ENCODE peak calls at places on chromosomes 13 and 19, in ten cellular contexts. One of them, this sample, is unnamed.

GRCh38 chr13:35996360-35996759 is 134.8 kb downstream of the DCLK1 start:
- DNase-seq in IMR-90: no peak
- DNase-seq in RWPE1: no peak
- DNase-seq in NCI-H146: peak
- DNase-seq in stimulated activated CD8-positive, alpha-beta memory T cell treated with anti-CD3 and anti-CD28 coated beads, Interleukin-4, amount 100 ng/mL, for 4 hours: no peak
- DNase-seq in smooth muscle cell of the brain vasculature: no peak
- DNase-seq in endothelial cell: no peak
- DNase-seq in amniotic stem cell: no peak
- DNase-seq in kidney epithelial cell: no peak
- DNase-seq in NCI-H1436: no peak
- DNase-seq in this sample: no peak

GRCh38 chr19:34041922-34042521 is 130.3 kb upstream of the LSM14A start:
- DNase-seq in IMR-90: peak
- DNase-seq in RWPE1: no peak
- DNase-seq in NCI-H146: peak
- DNase-seq in stimulated activated CD8-positive, alpha-beta memory T cell treated with anti-CD3 and anti-CD28 coated beads, Interleukin-4, amount 100 ng/mL, for 4 hours: peak
- DNase-seq in smooth muscle cell of the brain vasculature: no peak
- DNase-seq in endothelial cell: peak
- DNase-seq in amniotic stem cell: peak
- DNase-seq in kidney epithelial cell: no peak
- DNase-seq in NCI-H1436: no peak
- DNase-seq in this sample: peak

GRCh38 chr13:113493315-113493951 is 2.9 kb upstream of the DCUN1D2 start:
- DNase-seq in IMR-90: peak
- DNase-seq in RWPE1: peak
- DNase-seq in NCI-H146: peak
- DNase-seq in stimulated activated CD8-positive, alpha-beta memory T cell treated with anti-CD3 and anti-CD28 coated beads, Interleukin-4, amount 100 ng/mL, for 4 hours: no peak
- DNase-seq in smooth muscle cell of the brain vasculature: peak
- DNase-seq in endothelial cell: no peak
- DNase-seq in amniotic stem cell: peak
- DNase-seq in kidney epithelial cell: peak
- DNase-seq in NCI-H1436: no peak
- DNase-seq in this sample: no peak

GRCh38 chr19:19054315-19054938 is 9.4 kb upstream of the SLC25A42 start:
- DNase-seq in IMR-90: no peak
- DNase-seq in RWPE1: no peak
- DNase-seq in NCI-H146: no peak
- DNase-seq in stimulated activated CD8-positive, alpha-beta memory T cell treated with anti-CD3 and anti-CD28 coated beads, Interleukin-4, amount 100 ng/mL, for 4 hours: no peak
- DNase-seq in smooth muscle cell of the brain vasculature: no peak
- DNase-seq in endothelial cell: no peak
- DNase-seq in amniotic stem cell: no peak
- DNase-seq in kidney epithelial cell: no peak
- DNase-seq in NCI-H1436: no peak
- DNase-seq in this sample: no peak

GRCh38 chr13:73417012-73417615 is 358.3 kb downstream of the KLF5 start:
- DNase-seq in IMR-90: no peak
- DNase-seq in RWPE1: no peak
- DNase-seq in NCI-H146: peak
- DNase-seq in stimulated activated CD8-positive, alpha-beta memory T cell treated with anti-CD3 and anti-CD28 coated beads, Interleukin-4, amount 100 ng/mL, for 4 hours: no peak
- DNase-seq in smooth muscle cell of the brain vasculature: no peak
- DNase-seq in endothelial cell: no peak
- DNase-seq in amniotic stem cell: no peak
- DNase-seq in kidney epithelial cell: no peak
- DNase-seq in NCI-H1436: peak
- DNase-seq in this sample: no peak

GRCh38 chr13:26985285-26985878 is 186.2 kb downstream of the USP12 start:
- DNase-seq in IMR-90: peak
- DNase-seq in RWPE1: peak
- DNase-seq in NCI-H146: peak
- DNase-seq in stimulated activated CD8-positive, alpha-beta memory T cell treated with anti-CD3 and anti-CD28 coated beads, Interleukin-4, amount 100 ng/mL, for 4 hours: peak
- DNase-seq in smooth muscle cell of the brain vasculature: peak
- DNase-seq in endothelial cell: peak
- DNase-seq in amniotic stem cell: peak
- DNase-seq in kidney epithelial cell: no peak
- DNase-seq in NCI-H1436: peak
- DNase-seq in this sample: peak

GRCh38 chr13:113926951-113927660 is 46.8 kb downstream of the C13orf46 start:
- DNase-seq in IMR-90: no peak
- DNase-seq in RWPE1: no peak
- DNase-seq in NCI-H146: no peak
- DNase-seq in stimulated activated CD8-positive, alpha-beta memory T cell treated with anti-CD3 and anti-CD28 coated beads, Interleukin-4, amount 100 ng/mL, for 4 hours: no peak
- DNase-seq in smooth muscle cell of the brain vasculature: no peak
- DNase-seq in endothelial cell: no peak
- DNase-seq in amniotic stem cell: no peak
- DNase-seq in kidney epithelial cell: no peak
- DNase-seq in NCI-H1436: no peak
- DNase-seq in this sample: peak

GRCh38 chr19:7512400-7512851 is 3.5 kb upstream of the ZNF358 start:
- DNase-seq in IMR-90: no peak
- DNase-seq in RWPE1: no peak
- DNase-seq in NCI-H146: no peak
- DNase-seq in stimulated activated CD8-positive, alpha-beta memory T cell treated with anti-CD3 and anti-CD28 coated beads, Interleukin-4, amount 100 ng/mL, for 4 hours: no peak
- DNase-seq in smooth muscle cell of the brain vasculature: no peak
- DNase-seq in endothelial cell: no peak
- DNase-seq in amniotic stem cell: no peak
- DNase-seq in kidney epithelial cell: no peak
- DNase-seq in NCI-H1436: no peak
- DNase-seq in this sample: no peak

GRCh38 chr19:53308339-53308811 is 25.2 kb upstream of the ZNF845 start:
- DNase-seq in IMR-90: no peak
- DNase-seq in RWPE1: no peak
- DNase-seq in NCI-H146: no peak
- DNase-seq in stimulated activated CD8-positive, alpha-beta memory T cell treated with anti-CD3 and anti-CD28 coated beads, Interleukin-4, amount 100 ng/mL, for 4 hours: no peak
- DNase-seq in smooth muscle cell of the brain vasculature: no peak
- DNase-seq in endothelial cell: peak
- DNase-seq in amniotic stem cell: no peak
- DNase-seq in kidney epithelial cell: no peak
- DNase-seq in NCI-H1436: no peak
- DNase-seq in this sample: no peak

GRCh38 chr19:5889288-5889971 is 14.2 kb downstream of the NDUFA11 start:
- DNase-seq in IMR-90: peak
- DNase-seq in RWPE1: no peak
- DNase-seq in NCI-H146: no peak
- DNase-seq in stimulated activated CD8-positive, alpha-beta memory T cell treated with anti-CD3 and anti-CD28 coated beads, Interleukin-4, amount 100 ng/mL, for 4 hours: no peak
- DNase-seq in smooth muscle cell of the brain vasculature: no peak
- DNase-seq in endothelial cell: no peak
- DNase-seq in amniotic stem cell: no peak
- DNase-seq in kidney epithelial cell: no peak
- DNase-seq in NCI-H1436: no peak
- DNase-seq in this sample: no peak

GRCh38 chr19:13902993-13903555 is 2.8 kb downstream of the BRME1 start:
- DNase-seq in IMR-90: no peak
- DNase-seq in RWPE1: no peak
- DNase-seq in NCI-H146: peak
- DNase-seq in stimulated activated CD8-positive, alpha-beta memory T cell treated with anti-CD3 and anti-CD28 coated beads, Interleukin-4, amount 100 ng/mL, for 4 hours: no peak
- DNase-seq in smooth muscle cell of the brain vasculature: no peak
- DNase-seq in endothelial cell: no peak
- DNase-seq in amniotic stem cell: no peak
- DNase-seq in kidney epithelial cell: no peak
- DNase-seq in NCI-H1436: no peak
- DNase-seq in this sample: no peak

GRCh38 chr19:6516659-6517291 is 14.1 kb upstream of the TNFSF9 start:
- DNase-seq in IMR-90: peak
- DNase-seq in RWPE1: peak
- DNase-seq in NCI-H146: peak
- DNase-seq in stimulated activated CD8-positive, alpha-beta memory T cell treated with anti-CD3 and anti-CD28 coated beads, Interleukin-4, amount 100 ng/mL, for 4 hours: peak
- DNase-seq in smooth muscle cell of the brain vasculature: peak
- DNase-seq in endothelial cell: peak
- DNase-seq in amniotic stem cell: peak
- DNase-seq in kidney epithelial cell: peak
- DNase-seq in NCI-H1436: peak
- DNase-seq in this sample: peak

GRCh38 chr19:38251564-38252051 is 4.6 kb downstream of the PPP1R14A start:
- DNase-seq in IMR-90: no peak
- DNase-seq in RWPE1: no peak
- DNase-seq in NCI-H146: no peak
- DNase-seq in stimulated activated CD8-positive, alpha-beta memory T cell treated with anti-CD3 and anti-CD28 coated beads, Interleukin-4, amount 100 ng/mL, for 4 hours: no peak
- DNase-seq in smooth muscle cell of the brain vasculature: no peak
- DNase-seq in endothelial cell: no peak
- DNase-seq in amniotic stem cell: no peak
- DNase-seq in kidney epithelial cell: no peak
- DNase-seq in NCI-H1436: no peak
- DNase-seq in this sample: no peak

GRCh38 chr19:34128558-34129250 is 43.6 kb upstream of the LSM14A start:
- DNase-seq in IMR-90: no peak
- DNase-seq in RWPE1: no peak
- DNase-seq in NCI-H146: no peak
- DNase-seq in stimulated activated CD8-positive, alpha-beta memory T cell treated with anti-CD3 and anti-CD28 coated beads, Interleukin-4, amount 100 ng/mL, for 4 hours: no peak
- DNase-seq in smooth muscle cell of the brain vasculature: no peak
- DNase-seq in endothelial cell: no peak
- DNase-seq in amniotic stem cell: no peak
- DNase-seq in kidney epithelial cell: no peak
- DNase-seq in NCI-H1436: no peak
- DNase-seq in this sample: no peak

GRCh38 chr13:61685683-61686013 is 270.0 kb upstream of the PCDH20 start:
- DNase-seq in IMR-90: no peak
- DNase-seq in RWPE1: no peak
- DNase-seq in NCI-H146: peak
- DNase-seq in stimulated activated CD8-positive, alpha-beta memory T cell treated with anti-CD3 and anti-CD28 coated beads, Interleukin-4, amount 100 ng/mL, for 4 hours: no peak
- DNase-seq in smooth muscle cell of the brain vasculature: no peak
- DNase-seq in endothelial cell: peak
- DNase-seq in amniotic stem cell: no peak
- DNase-seq in kidney epithelial cell: no peak
- DNase-seq in NCI-H1436: no peak
- DNase-seq in this sample: no peak

GRCh38 chr13:103878891-103879605 is 812.8 kb upstream of the SLC10A2 start:
- DNase-seq in IMR-90: no peak
- DNase-seq in RWPE1: no peak
- DNase-seq in NCI-H146: no peak
- DNase-seq in stimulated activated CD8-positive, alpha-beta memory T cell treated with anti-CD3 and anti-CD28 coated beads, Interleukin-4, amount 100 ng/mL, for 4 hours: no peak
- DNase-seq in smooth muscle cell of the brain vasculature: no peak
- DNase-seq in endothelial cell: no peak
- DNase-seq in amniotic stem cell: no peak
- DNase-seq in kidney epithelial cell: no peak
- DNase-seq in NCI-H1436: no peak
- DNase-seq in this sample: no peak

GRCh38 chr19:1942078-1942933 is 1.3 kb downstream of the CSNK1G2 start:
- DNase-seq in IMR-90: peak
- DNase-seq in RWPE1: peak
- DNase-seq in NCI-H146: peak
- DNase-seq in stimulated activated CD8-positive, alpha-beta memory T cell treated with anti-CD3 and anti-CD28 coated beads, Interleukin-4, amount 100 ng/mL, for 4 hours: peak
- DNase-seq in smooth muscle cell of the brain vasculature: no peak
- DNase-seq in endothelial cell: peak
- DNase-seq in amniotic stem cell: peak
- DNase-seq in kidney epithelial cell: no peak
- DNase-seq in NCI-H1436: peak
- DNase-seq in this sample: peak

GRCh38 chr19:38799104-38799503 is 10.1 kb downstream of the LGALS7B start:
- DNase-seq in IMR-90: peak
- DNase-seq in RWPE1: no peak
- DNase-seq in NCI-H146: no peak
- DNase-seq in stimulated activated CD8-positive, alpha-beta memory T cell treated with anti-CD3 and anti-CD28 coated beads, Interleukin-4, amount 100 ng/mL, for 4 hours: no peak
- DNase-seq in smooth muscle cell of the brain vasculature: no peak
- DNase-seq in endothelial cell: no peak
- DNase-seq in amniotic stem cell: no peak
- DNase-seq in kidney epithelial cell: no peak
- DNase-seq in NCI-H1436: no peak
- DNase-seq in this sample: no peak

This sample was measured in activated CD4-positive, CD25-positive, alpha-beta regulatory T cell treated with anti-CD3 and anti-CD28 coated beads, Interleukin-2, amount 50 U/mL, for 72 hours.